ENCODE peak calls at places on chromosomes 12 and 14, in six cellular contexts. V, B, O, G, A and Y are unnamed samples.

GRCh38 chr12:89737000-89737399 is 28.4 kb upstream of the ATP2B1 start:
- DNase-seq in B (no peak), A (no peak), G (no peak), V (no peak), O (no peak), Y (no peak)

GRCh38 chr14:84482256-84483071 is 1047.5 kb upstream of the FLRT2 start:
- DNase-seq in B (peak; percentile 53), O (no peak), V (no peak), G (no peak), A (no peak), Y (no peak)

GRCh38 chr14:85528882-85529585 is 910 bp upstream of the FLRT2 start:
- DNase-seq in V (no peak), A (peak; percentile 5), O (no peak), B (no peak), G (no peak), Y (no peak)

GRCh38 chr12:54222609-54223008 is 33.8 kb upstream of the SMUG1 start:
- DNase-seq in O (no peak), G (no peak), V (no peak), B (peak; percentile 54), A (no peak), Y (no peak)

GRCh38 chr12:113725557-113725876 is 240.6 kb downstream of the RBM19 start:
- DNase-seq in V (no peak), G (no peak), A (no peak), O (no peak), B (no peak), Y (no peak)

GRCh38 chr12:51085757-51086156 is 2.4 kb upstream of the CSRNP2 start:
- DNase-seq in G (no peak), A (no peak), V (no peak), O (no peak), B (no peak), Y (no peak)

GRCh38 chr12:98406378-98406777 is 109.0 kb upstream of the TMPO start:
- DNase-seq in G (no peak), O (no peak), B (no peak), A (no peak), V (no peak), Y (no peak)

GRCh38 chr12:2137707-2138106 is 84.9 kb downstream of the CACNA1C start:
- DNase-seq in A (no peak), V (no peak), B (no peak), G (no peak), O (no peak), Y (no peak)

GRCh38 chr12:109446-109845 is 42.9 kb downstream of the IQSEC3 start:
- DNase-seq in A (no peak), V (no peak), O (no peak), B (no peak), G (no peak), Y (no peak)

GRCh38 chr12:117188961-117189724 is 1.1 kb downstream of the FBXO21 start:
- DNase-seq in A (no peak), B (no peak), G (peak; percentile 26), O (no peak), V (no peak), Y (no peak)

GRCh38 chr12:43692064-43692463 is 66.5 kb downstream of the PUS7L start:
- DNase-seq in O (no peak), A (no peak), B (peak; percentile 9), V (no peak), G (no peak), Y (no peak)

GRCh38 chr14:92176476-92176875 is 54.7 kb downstream of the CPSF2 start:
- DNase-seq in O (no peak), V (no peak), A (no peak), B (no peak), G (no peak), Y (no peak)

GRCh38 chr12:54034784-54035310 is 2.0 kb downstream of the HOXC5 start:
- DNase-seq in G (no peak), O (peak; percentile 17), A (no peak), B (no peak), V (no peak), Y (no peak)

GRCh38 chr12:19970116-19970515 is 398.2 kb upstream of the PDE3A start:
- DNase-seq in A (no peak), G (no peak), V (no peak), O (no peak), B (peak; percentile 39), Y (no peak)

GRCh38 chr12:262817-263216 is at the start of gene SLC6A13:
- DNase-seq in A (no peak), B (no peak), G (no peak), O (peak; percentile 65), V (no peak), Y (no peak)

GRCh38 chr14:52054678-52055077 is 14.2 kb downstream of the NID2 start:
- DNase-seq in A (no peak), G (no peak), B (no peak), V (no peak), O (no peak), Y (no peak)

GRCh38 chr14:101501341-101501740 is 60.0 kb upstream of the DIO3 start:
- DNase-seq in B (no peak), G (peak; percentile 9), O (no peak), A (no peak), V (no peak), Y (no peak)

GRCh38 chr14:49621114-49621881 is 699 bp downstream of the MGAT2 start:
- DNase-seq in A (peak; percentile 49), O (peak; percentile 67), B (no peak), V (peak; percentile 72), G (peak; percentile 72), Y (peak; percentile 71)

GRCh38 chr14:38128640-38129039 is 79.1 kb upstream of the SSTR1 start:
- DNase-seq in B (no peak), G (no peak), O (no peak), A (no peak), V (no peak), Y (no peak)

GRCh38 chr12:96434107-96434506 is 33.9 kb upstream of the CDK17 start:
- DNase-seq in A (no peak), V (no peak), B (peak; percentile 47), G (no peak), O (no peak), Y (no peak)

GRCh38 chr14:52693004-52693403 is 2.4 kb downstream of the ERO1A start:
- DNase-seq in O (no peak), V (no peak), B (no peak), A (no peak), G (no peak), Y (no peak)

GRCh38 chr14:68879841-68880575 is 87.1 kb upstream of the ZFP36L1 start:
- DNase-seq in A (no peak), V (no peak), O (no peak), B (no peak), G (no peak), Y (no peak)

GRCh38 chr12:128747441-128747840 is 76.3 kb downstream of the SLC15A4 start:
- DNase-seq in A (no peak), O (no peak), B (no peak), V (no peak), G (no peak), Y (no peak)

GRCh38 chr12:80157640-80158039 is 58.3 kb downstream of the OTOGL start:
- DNase-seq in V (no peak), B (no peak), O (no peak), G (no peak), A (no peak), Y (no peak)

GRCh38 chr12:57459750-57460400 is at the start of gene GLI1:
- DNase-seq in G (no peak), V (no peak), B (peak; percentile 47), O (peak; percentile 40), A (no peak), Y (no peak)

GRCh38 chr12:20567413-20567812 is 127.7 kb upstream of the SLCO1C1 start:
- DNase-seq in B (no peak), A (no peak), V (no peak), G (no peak), O (no peak), Y (no peak)

GRCh38 chr14:76829650-76830421 is 3.6 kb downstream of the LRRC74A start:
- DNase-seq in O (no peak), B (no peak), G (no peak), V (peak; percentile 19), A (peak; percentile 45), Y (peak; percentile 86)

GRCh38 chr14:59187802-59188460 is 536 bp upstream of the DAAM1 start:
- DNase-seq in G (peak; percentile 39), A (peak; percentile 39), B (peak; percentile 31), O (peak; percentile 92), V (peak; percentile 57), Y (peak; percentile 35)

GRCh38 chr14:74501135-74501614 is 7.6 kb downstream of the ISCA2 start:
- DNase-seq in B (peak; percentile 68), V (peak; percentile 21), O (peak; percentile 65), A (peak; percentile 59), G (peak; percentile 72), Y (peak; percentile 62)

GRCh38 chr12:24378548-24379011 is 429.1 kb upstream of the SOX5 start:
- DNase-seq in O (no peak), G (no peak), B (no peak), V (no peak), A (no peak), Y (no peak)

GRCh38 chr12:28536088-28536487 is 345.8 kb downstream of the CCDC91 start:
- DNase-seq in B (no peak), G (no peak), O (no peak), A (no peak), V (no peak), Y (no peak)

GRCh38 chr12:122182887-122183587 is at the start of gene LRRC43:
- DNase-seq in V (peak; percentile 48), B (no peak), A (peak; percentile 35), G (no peak), O (peak; percentile 78), Y (no peak)

GRCh38 chr12:126518596-126519200 is 1453.5 kb downstream of the AACS start:
- DNase-seq in G (no peak), B (no peak), V (no peak), O (no peak), A (no peak), Y (no peak)